ENCODE peak calls at places on chromosomes 13 and 19, in ten cellular contexts. Z, R, H, B, O, C, P, D, A and G are unnamed samples.

GRCh38 chr13:35927554-35927953 is 203.6 kb downstream of the DCLK1 start:
- DNase-seq in Z (peak; percentile 90), R (no peak), H (no peak), B (no peak), O (no peak), C (no peak), P (peak; percentile 73), D (no peak), A (peak; percentile 63), G (no peak)

GRCh38 chr13:27665333-27665732 is 43.6 kb downstream of the POLR1D start:
- DNase-seq in Z (no peak), R (no peak), H (no peak), B (no peak), O (peak; percentile 45), C (peak; percentile 52), P (no peak), D (no peak), A (no peak), G (peak; percentile 11)

GRCh38 chr19:5686647-5687359 is 3.3 kb upstream of the RPL36 start:
- DNase-seq in Z (peak; percentile 90), R (peak; percentile 95), H (peak; percentile 85), B (peak; percentile 96), O (peak; percentile 92), C (peak; percentile 100), P (peak; percentile 96), D (peak; percentile 98), A (peak; percentile 93), G (peak; percentile 97)

GRCh38 chr19:13079542-13079986 is 23.1 kb downstream of the LYL1 start:
- DNase-seq in Z (no peak), R (no peak), H (no peak), B (peak; percentile 83), O (peak; percentile 49), C (peak; percentile 71), P (peak; percentile 61), D (no peak), A (peak; percentile 42), G (no peak)

GRCh38 chr19:48500830-48501445 is 10.7 kb downstream of the LMTK3 start:
- DNase-seq in Z (no peak), R (no peak), H (no peak), B (no peak), O (no peak), C (no peak), P (no peak), D (no peak), A (no peak), G (no peak)

GRCh38 chr13:31846984-31847752 is 107.8 kb downstream of the RXFP2 start:
- DNase-seq in Z (no peak), R (no peak), H (no peak), B (peak; percentile 21), O (peak; percentile 36), C (peak; percentile 75), P (peak; percentile 4), D (no peak), A (no peak), G (no peak)

GRCh38 chr13:99871249-99871898 is 100.2 kb downstream of the ZIC5 start:
- DNase-seq in Z (no peak), R (no peak), H (no peak), B (no peak), O (no peak), C (no peak), P (no peak), D (no peak), A (no peak), G (no peak)

GRCh38 chr13:23794267-23795161 is 94.7 kb downstream of the MIPEP start:
- DNase-seq in Z (peak; percentile 24), R (no peak), H (no peak), B (no peak), O (peak; percentile 47), C (no peak), P (peak; percentile 46), D (no peak), A (peak; percentile 56), G (no peak)

GRCh38 chr13:22505489-22505888 is 675.3 kb upstream of the SGCG start:
- DNase-seq in Z (no peak), R (no peak), H (no peak), B (no peak), O (no peak), C (no peak), P (peak; percentile 4), D (no peak), A (peak; percentile 11), G (no peak)

GRCh38 chr19:858868-859843 is at the start of gene CFD:
- DNase-seq in Z (no peak), R (no peak), H (no peak), B (no peak), O (peak; percentile 14), C (peak; percentile 58), P (no peak), D (no peak), A (no peak), G (no peak)

GRCh38 chr13:64347662-64348061 is 2882.5 kb downstream of the PCDH9 start:
- DNase-seq in Z (no peak), R (no peak), H (no peak), B (no peak), O (no peak), C (no peak), P (peak; percentile 25), D (no peak), A (peak; percentile 39), G (no peak)